ENCODE peak calls at places on chromosomes 11 and 22, in four cellular contexts. One of them, this sample, is unnamed.

GRCh38 chr22:41052661-41053490 is 39.5 kb upstream of the EP300 start:
- DNase-seq in stimulated activated CD4-positive, alpha-beta T cell treated with anti-CD3 and anti-CD28 coated beads, Interleukin-15, amount 100 ng/mL, for 24 hours: no peak
- DNase-seq in neural crest cell: no peak
- DNase-seq in lower leg skin: no peak
- DNase-seq in this sample: no peak

GRCh38 chr11:60422609-60423008 is 6.8 kb upstream of the MS4A5 start:
- DNase-seq in stimulated activated CD4-positive, alpha-beta T cell treated with anti-CD3 and anti-CD28 coated beads, Interleukin-15, amount 100 ng/mL, for 24 hours: no peak
- DNase-seq in neural crest cell: no peak
- DNase-seq in lower leg skin: no peak
- DNase-seq in this sample: no peak

GRCh38 chr11:69114811-69115523 is 40.8 kb upstream of the SMIM38 start:
- DNase-seq in stimulated activated CD4-positive, alpha-beta T cell treated with anti-CD3 and anti-CD28 coated beads, Interleukin-15, amount 100 ng/mL, for 24 hours: no peak
- DNase-seq in neural crest cell: no peak
- DNase-seq in lower leg skin: no peak
- DNase-seq in this sample: no peak

GRCh38 chr11:115869780-115870431 is 365.7 kb upstream of the CADM1 start:
- DNase-seq in stimulated activated CD4-positive, alpha-beta T cell treated with anti-CD3 and anti-CD28 coated beads, Interleukin-15, amount 100 ng/mL, for 24 hours: peak
- DNase-seq in neural crest cell: no peak
- DNase-seq in lower leg skin: no peak
- DNase-seq in this sample: no peak

GRCh38 chr11:17954395-17955252 is 58.2 kb downstream of the SERGEF start:
- DNase-seq in stimulated activated CD4-positive, alpha-beta T cell treated with anti-CD3 and anti-CD28 coated beads, Interleukin-15, amount 100 ng/mL, for 24 hours: no peak
- DNase-seq in neural crest cell: no peak
- DNase-seq in lower leg skin: no peak
- DNase-seq in this sample: no peak

GRCh38 chr11:17354070-17354924 is 2.7 kb downstream of the NCR3LG1 start:
- DNase-seq in stimulated activated CD4-positive, alpha-beta T cell treated with anti-CD3 and anti-CD28 coated beads, Interleukin-15, amount 100 ng/mL, for 24 hours: peak
- DNase-seq in neural crest cell: peak
- DNase-seq in lower leg skin: no peak
- DNase-seq in this sample: no peak

GRCh38 chr11:62324738-62325556 is 12.3 kb upstream of the ASRGL1 start:
- DNase-seq in stimulated activated CD4-positive, alpha-beta T cell treated with anti-CD3 and anti-CD28 coated beads, Interleukin-15, amount 100 ng/mL, for 24 hours: peak
- DNase-seq in neural crest cell: peak
- DNase-seq in lower leg skin: no peak
- DNase-seq in this sample: no peak

GRCh38 chr11:125378596-125378995 is 117.5 kb downstream of the FEZ1 start:
- DNase-seq in stimulated activated CD4-positive, alpha-beta T cell treated with anti-CD3 and anti-CD28 coated beads, Interleukin-15, amount 100 ng/mL, for 24 hours: no peak
- DNase-seq in neural crest cell: no peak
- DNase-seq in lower leg skin: no peak
- DNase-seq in this sample: no peak

GRCh38 chr11:94623120-94623735 is 56.1 kb downstream of the PIWIL4 start:
- DNase-seq in stimulated activated CD4-positive, alpha-beta T cell treated with anti-CD3 and anti-CD28 coated beads, Interleukin-15, amount 100 ng/mL, for 24 hours: peak
- DNase-seq in neural crest cell: peak
- DNase-seq in lower leg skin: no peak
- DNase-seq in this sample: peak

GRCh38 chr11:77141034-77141433 is 13.0 kb downstream of the MYO7A start:
- DNase-seq in stimulated activated CD4-positive, alpha-beta T cell treated with anti-CD3 and anti-CD28 coated beads, Interleukin-15, amount 100 ng/mL, for 24 hours: no peak
- DNase-seq in neural crest cell: no peak
- DNase-seq in lower leg skin: no peak
- DNase-seq in this sample: no peak

GRCh38 chr11:103735497-103736032 is 300.9 kb upstream of the DDI1 start:
- DNase-seq in stimulated activated CD4-positive, alpha-beta T cell treated with anti-CD3 and anti-CD28 coated beads, Interleukin-15, amount 100 ng/mL, for 24 hours: no peak
- DNase-seq in neural crest cell: no peak
- DNase-seq in lower leg skin: no peak
- DNase-seq in this sample: no peak

GRCh38 chr11:11302565-11302964 is 50.5 kb downstream of the CSNK2A3 start:
- DNase-seq in stimulated activated CD4-positive, alpha-beta T cell treated with anti-CD3 and anti-CD28 coated beads, Interleukin-15, amount 100 ng/mL, for 24 hours: no peak
- DNase-seq in neural crest cell: no peak
- DNase-seq in lower leg skin: no peak
- DNase-seq in this sample: no peak

GRCh38 chr11:59641156-59641555 is 25.6 kb upstream of the OSBP start:
- DNase-seq in stimulated activated CD4-positive, alpha-beta T cell treated with anti-CD3 and anti-CD28 coated beads, Interleukin-15, amount 100 ng/mL, for 24 hours: no peak
- DNase-seq in neural crest cell: no peak
- DNase-seq in lower leg skin: no peak
- DNase-seq in this sample: no peak

GRCh38 chr11:131661137-131661536 is 290.7 kb downstream of the NTM start:
- DNase-seq in stimulated activated CD4-positive, alpha-beta T cell treated with anti-CD3 and anti-CD28 coated beads, Interleukin-15, amount 100 ng/mL, for 24 hours: no peak
- DNase-seq in neural crest cell: no peak
- DNase-seq in lower leg skin: no peak
- DNase-seq in this sample: no peak

GRCh38 chr11:97622795-97623194 is 1233.0 kb downstream of the JRKL start:
- DNase-seq in stimulated activated CD4-positive, alpha-beta T cell treated with anti-CD3 and anti-CD28 coated beads, Interleukin-15, amount 100 ng/mL, for 24 hours: no peak
- DNase-seq in neural crest cell: no peak
- DNase-seq in lower leg skin: no peak
- DNase-seq in this sample: no peak

GRCh38 chr11:104301776-104302175 is 137.8 kb upstream of the PDGFD start:
- DNase-seq in stimulated activated CD4-positive, alpha-beta T cell treated with anti-CD3 and anti-CD28 coated beads, Interleukin-15, amount 100 ng/mL, for 24 hours: no peak
- DNase-seq in neural crest cell: no peak
- DNase-seq in lower leg skin: no peak
- DNase-seq in this sample: no peak

GRCh38 chr11:1156506-1157340 is 1.0 kb upstream of the MUC5AC start:
- DNase-seq in stimulated activated CD4-positive, alpha-beta T cell treated with anti-CD3 and anti-CD28 coated beads, Interleukin-15, amount 100 ng/mL, for 24 hours: no peak
- DNase-seq in neural crest cell: no peak
- DNase-seq in lower leg skin: peak
- DNase-seq in this sample: no peak

GRCh38 chr22:32123657-32124056 is 35.4 kb downstream of the C22orf42 start:
- DNase-seq in stimulated activated CD4-positive, alpha-beta T cell treated with anti-CD3 and anti-CD28 coated beads, Interleukin-15, amount 100 ng/mL, for 24 hours: no peak
- DNase-seq in neural crest cell: no peak
- DNase-seq in lower leg skin: no peak
- DNase-seq in this sample: no peak

GRCh38 chr22:23828800-23829680 is 9.8 kb downstream of the DERL3 start:
- DNase-seq in stimulated activated CD4-positive, alpha-beta T cell treated with anti-CD3 and anti-CD28 coated beads, Interleukin-15, amount 100 ng/mL, for 24 hours: no peak
- DNase-seq in neural crest cell: no peak
- DNase-seq in lower leg skin: no peak
- DNase-seq in this sample: no peak

GRCh38 chr11:75433443-75433842 is 440 bp upstream of the KLHL35 start:
- DNase-seq in stimulated activated CD4-positive, alpha-beta T cell treated with anti-CD3 and anti-CD28 coated beads, Interleukin-15, amount 100 ng/mL, for 24 hours: no peak
- DNase-seq in neural crest cell: no peak
- DNase-seq in lower leg skin: no peak
- DNase-seq in this sample: no peak

GRCh38 chr22:41969110-41969646 is at the start of gene SEPTIN3:
- DNase-seq in stimulated activated CD4-positive, alpha-beta T cell treated with anti-CD3 and anti-CD28 coated beads, Interleukin-15, amount 100 ng/mL, for 24 hours: no peak
- DNase-seq in neural crest cell: no peak
- DNase-seq in lower leg skin: no peak
- DNase-seq in this sample: no peak

GRCh38 chr11:57354699-57355098 is 16.5 kb downstream of the P2RX3 start:
- DNase-seq in stimulated activated CD4-positive, alpha-beta T cell treated with anti-CD3 and anti-CD28 coated beads, Interleukin-15, amount 100 ng/mL, for 24 hours: no peak
- DNase-seq in neural crest cell: no peak
- DNase-seq in lower leg skin: no peak
- DNase-seq in this sample: no peak

GRCh38 chr11:65414776-65415498 is 7.7 kb upstream of the NEAT1 start:
- DNase-seq in stimulated activated CD4-positive, alpha-beta T cell treated with anti-CD3 and anti-CD28 coated beads, Interleukin-15, amount 100 ng/mL, for 24 hours: no peak
- DNase-seq in neural crest cell: no peak
- DNase-seq in lower leg skin: peak
- DNase-seq in this sample: no peak

GRCh38 chr22:41576877-41577276 is 12.8 kb downstream of the PMM1 start:
- DNase-seq in stimulated activated CD4-positive, alpha-beta T cell treated with anti-CD3 and anti-CD28 coated beads, Interleukin-15, amount 100 ng/mL, for 24 hours: peak
- DNase-seq in neural crest cell: peak
- DNase-seq in lower leg skin: no peak
- DNase-seq in this sample: no peak

GRCh38 chr11:43789700-43790443 is 90.8 kb upstream of the ALKBH3 start:
- DNase-seq in stimulated activated CD4-positive, alpha-beta T cell treated with anti-CD3 and anti-CD28 coated beads, Interleukin-15, amount 100 ng/mL, for 24 hours: no peak
- DNase-seq in neural crest cell: no peak
- DNase-seq in lower leg skin: no peak
- DNase-seq in this sample: no peak

GRCh38 chr11:2096001-2096918 is 42.9 kb downstream of the IGF2 start:
- DNase-seq in stimulated activated CD4-positive, alpha-beta T cell treated with anti-CD3 and anti-CD28 coated beads, Interleukin-15, amount 100 ng/mL, for 24 hours: no peak
- DNase-seq in neural crest cell: no peak
- DNase-seq in lower leg skin: no peak
- DNase-seq in this sample: no peak

This sample was measured in keratinocyte.